ENCODE peak calls at places on chromosomes 12 and 14, in four cellular contexts. B is stimulated activated CD4-positive, alpha-beta T cell treated with anti-CD3 and anti-CD28 coated beads, Interleukin-1b, Interleukin-23, amount 100 ng/mL, for 48 hours; X is activated CD8-positive, alpha-beta memory T cell treated with anti-CD3 and anti-CD28 coated beads for 1 hour; R is HuH-7. A is an unnamed sample.

GRCh38 chr12:86772688-86773087 is 516.5 kb upstream of the MGAT4C start:
- DNase-seq in B (no peak), X (no peak), R (no peak), A (no peak)

GRCh38 chr12:120012067-120012621 is 23.1 kb downstream of the BICDL1 start:
- DNase-seq in B (peak; percentile 89), X (peak; percentile 43), R (no peak), A (no peak)

GRCh38 chr14:53516261-53516774 is 363.2 kb upstream of the DDHD1 start:
- DNase-seq in B (no peak), X (no peak), R (no peak), A (no peak)

GRCh38 chr14:21039585-21040369 is 2.4 kb upstream of the RNASE7 start:
- DNase-seq in B (no peak), X (no peak), R (peak; percentile 54), A (peak; percentile 35)

GRCh38 chr14:101232340-101233015 is 328.8 kb upstream of the DIO3 start:
- DNase-seq in B (no peak), X (no peak), R (no peak), A (no peak)

GRCh38 chr12:48979602-48980388 is 1.7 kb downstream of the WNT1 start:
- DNase-seq in B (no peak), X (no peak), R (peak; percentile 44), A (no peak)

GRCh38 chr12:103331643-103332042 is 164.1 kb downstream of the C12orf42 start:
- DNase-seq in B (no peak), X (no peak), R (no peak), A (no peak)

GRCh38 chr12:81596558-81596957 is 162.6 kb downstream of the PPFIA2 start:
- DNase-seq in B (no peak), X (no peak), R (no peak), A (peak; percentile 1)

GRCh38 chr14:102824832-102825231 is 47.6 kb downstream of the TRAF3 start:
- DNase-seq in B (no peak), X (no peak), R (no peak), A (no peak)

GRCh38 chr12:1305063-1305434 is 289.3 kb downstream of the FBXL14 start:
- DNase-seq in B (no peak), X (no peak), R (no peak), A (no peak)

GRCh38 chr12:95227818-95228356 is 10.3 kb downstream of the VEZT start:
- DNase-seq in B (no peak), X (no peak), R (no peak), A (no peak)

GRCh38 chr14:76834296-76834695 is 8.1 kb downstream of the LRRC74A start:
- DNase-seq in B (no peak), X (no peak), R (peak; percentile 29), A (peak; percentile 55)

GRCh38 chr12:11638271-11638916 is 11.1 kb upstream of the ETV6 start:
- DNase-seq in B (no peak), X (no peak), R (no peak), A (no peak)

GRCh38 chr12:96427269-96427729 is 27.1 kb upstream of the CDK17 start:
- DNase-seq in B (peak; percentile 68), X (no peak), R (no peak), A (no peak)

GRCh38 chr12:91502208-91502607 is 319.6 kb upstream of the DCN start:
- DNase-seq in B (no peak), X (no peak), R (no peak), A (no peak)

GRCh38 chr12:90074086-90074485 is 365.4 kb upstream of the ATP2B1 start:
- DNase-seq in B (no peak), X (no peak), R (no peak), A (no peak)

GRCh38 chr12:82608706-82609105 is 78.0 kb upstream of the TMTC2 start:
- DNase-seq in B (no peak), X (no peak), R (no peak), A (no peak)

GRCh38 chr12:24049771-24050170 is 100.3 kb upstream of the SOX5 start:
- DNase-seq in B (no peak), X (no peak), R (no peak), A (no peak)

GRCh38 chr12:11136075-11136474 is 1.6 kb upstream of the TAS2R30 start:
- DNase-seq in B (peak; percentile 6), X (no peak), R (no peak), A (no peak)

GRCh38 chr12:50621435-50622304 is 116.9 kb downstream of the DIP2B start:
- DNase-seq in B (no peak), X (no peak), R (no peak), A (peak; percentile 74)

GRCh38 chr14:68637106-68638021 is 155.5 kb downstream of the ZFP36L1 start:
- DNase-seq in B (no peak), X (no peak), R (no peak), A (peak; percentile 65)

GRCh38 chr14:99571303-99571986 is 32.6 kb downstream of the CCDC85C start:
- DNase-seq in B (no peak), X (no peak), R (no peak), A (peak; percentile 98)

GRCh38 chr14:55107766-55108554 is 21.1 kb upstream of the LGALS3 start:
- DNase-seq in B (peak; percentile 48), X (no peak), R (no peak), A (no peak)

GRCh38 chr12:106957617-106958016 is 1.9 kb downstream of the TMEM263 start:
- DNase-seq in B (no peak), X (no peak), R (no peak), A (peak; percentile 20)

GRCh38 chr12:25427328-25428249 is 125.5 kb downstream of the LMNTD1 start:
- DNase-seq in B (no peak), X (no peak), R (no peak), A (no peak)

GRCh38 chr12:122204829-122205589 is 1.5 kb downstream of the B3GNT4 start:
- DNase-seq in B (no peak), X (no peak), R (no peak), A (no peak)

GRCh38 chr12:122081697-122082221 is 3.2 kb downstream of the MLXIP start:
- DNase-seq in B (no peak), X (no peak), R (no peak), A (peak; percentile 53)

GRCh38 chr14:37428954-37429353 is 166.1 kb downstream of the FOXA1 start:
- DNase-seq in B (no peak), X (no peak), R (no peak), A (no peak)

GRCh38 chr12:118983147-118983824 is 1.9 kb downstream of the SRRM4 start:
- DNase-seq in B (no peak), X (no peak), R (no peak), A (no peak)

GRCh38 chr12:75837700-75838099 is 193.9 kb downstream of the PHLDA1 start:
- DNase-seq in B (no peak), X (no peak), R (no peak), A (no peak)

A was measured in DMS79 treated with DMSO at 0.1 percent for 48 hours.